ENCODE peak calls at places on chromosome 1, in seven cellular contexts. Z, A, G, N, B, Y and O are unnamed samples.

GRCh38 chr1:55420866-55421265 is 205.7 kb upstream of the USP24 start:
- DNase-seq in Z (no peak), A (no peak), G (no peak), N (peak), B (no peak), Y (no peak), O (no peak)

GRCh38 chr1:8211620-8212442 is 106.1 kb upstream of the SLC45A1 start:
- DNase-seq in Z (peak), A (no peak), G (no peak), N (peak), B (peak), Y (no peak), O (no peak)

GRCh38 chr1:76066390-76066789 is 8.2 kb upstream of the ST6GALNAC3 start:
- DNase-seq in Z (no peak), A (no peak), G (no peak), N (peak), B (no peak), Y (no peak), O (no peak)

GRCh38 chr1:59241909-59242308 is 55.0 kb upstream of the FGGY start:
- DNase-seq in Z (no peak), A (no peak), G (no peak), N (no peak), B (no peak), Y (no peak), O (no peak)

GRCh38 chr1:2125375-2126211 is 69.0 kb downstream of the FAAP20 start:
- DNase-seq in Z (no peak), A (no peak), G (no peak), N (no peak), B (no peak), Y (no peak), O (no peak)

GRCh38 chr1:224433041-224433670 is 1.4 kb downstream of the WDR26 start:
- DNase-seq in Z (peak), A (peak), G (no peak), N (no peak), B (no peak), Y (no peak), O (no peak)

GRCh38 chr1:183472488-183473285 is at the start of gene SMG7:
- DNase-seq in Z (peak), A (no peak), G (peak), N (peak), B (no peak), Y (peak), O (peak)

GRCh38 chr1:228030451-228031201 is 23.8 kb downstream of the WNT3A start:
- DNase-seq in Z (no peak), A (no peak), G (no peak), N (no peak), B (no peak), Y (no peak), O (peak)

GRCh38 chr1:87820667-87821066 is 492.0 kb downstream of the LMO4 start:
- DNase-seq in Z (no peak), A (no peak), G (no peak), N (no peak), B (no peak), Y (no peak), O (no peak)